ENCODE peak calls at places on chromosomes 4 and X, in five cellular contexts. F is body of pancreas; Y is breast epithelium; H is naive thymus-derived CD4-positive, alpha-beta T cell; N is cardiac muscle cell. L is an unnamed sample.

GRCh38 chr4:58510652-58511051 is 1400.5 kb upstream of the IGFBP7 start:
- DNase-seq in N (no peak), Y (no peak), H (no peak), F (no peak), L (no peak)

GRCh38 chr4:88440146-88440545 is 16.8 kb upstream of the HERC5 start:
- DNase-seq in H (no peak), N (no peak), Y (no peak), F (no peak), L (peak; percentile 56)

GRCh38 chrX:15814811-15815210 is 24.5 kb downstream of the ZRSR2 start:
- DNase-seq in F (no peak), N (no peak), H (no peak), Y (no peak), L (no peak)

GRCh38 chr4:6226506-6226905 is 26.2 kb upstream of the JAKMIP1 start:
- DNase-seq in F (no peak), N (no peak), Y (no peak), H (no peak), L (no peak)

GRCh38 chrX:65941775-65942174 is 98.1 kb downstream of the VSIG4 start:
- DNase-seq in H (no peak), N (no peak), Y (no peak), F (no peak), L (no peak)

GRCh38 chr4:123363729-123364128 is 32.9 kb upstream of the SPRY1 start:
- DNase-seq in F (no peak), N (no peak), Y (no peak), H (no peak), L (no peak)

GRCh38 chrX:259692-260355 is 21.4 kb upstream of the PLCXD1 start:
- DNase-seq in H (no peak), F (no peak), Y (peak; percentile 13), N (no peak), L (no peak)

GRCh38 chr4:169314906-169315305 is 44.1 kb upstream of the SH3RF1 start:
- DNase-seq in H (no peak), Y (peak; percentile 43), F (peak; percentile 92), N (peak; percentile 58), L (peak; percentile 32)

GRCh38 chr4:16029329-16029728 is 54.5 kb downstream of the PROM1 start:
- DNase-seq in Y (no peak), H (no peak), N (peak; percentile 49), F (no peak), L (no peak)

GRCh38 chrX:48558270-48558669 is 16.0 kb upstream of the RBM3 start:
- DNase-seq in H (no peak), F (no peak), N (no peak), Y (no peak), L (no peak)

GRCh38 chr4:72858328-72858727 is 211.2 kb downstream of the COX18 start:
- DNase-seq in N (no peak), Y (no peak), H (no peak), F (no peak), L (no peak)

GRCh38 chr4:72860766-72861165 is 208.8 kb downstream of the COX18 start:
- DNase-seq in Y (no peak), H (no peak), F (no peak), N (no peak), L (no peak)

GRCh38 chr4:72857216-72857615 is 212.3 kb downstream of the COX18 start:
- DNase-seq in H (no peak), N (no peak), Y (no peak), F (no peak), L (no peak)

DNA sequence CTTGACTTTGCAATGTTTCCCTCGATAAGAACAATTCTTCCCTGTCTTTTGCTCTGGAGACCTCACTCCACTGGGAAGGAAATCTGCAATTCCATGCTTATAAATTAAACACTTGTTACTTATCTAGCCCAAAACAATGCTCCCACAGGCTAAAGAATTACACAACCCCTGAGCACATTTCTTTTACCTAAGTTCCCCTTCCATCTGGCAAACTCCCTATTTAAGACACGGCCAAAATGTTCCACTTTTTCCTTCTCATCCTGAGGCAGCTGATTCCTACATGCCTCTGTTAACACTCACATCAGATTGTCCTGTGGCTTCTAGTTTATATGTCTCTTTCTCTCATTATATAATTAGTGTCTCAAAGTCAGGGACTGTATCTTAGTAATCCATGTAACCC is 211.7 kb downstream of the COX18 start:
- DNase-seq in F (no peak), Y (no peak), N (no peak), H (no peak), L (no peak)
- H3K4me3 ChIP-seq in F (no peak overlapping the region), Y (no peak overlapping the region), N (no peak overlapping the region), H (no peak overlapping the region), L (no peak overlapping the region)

DNA sequence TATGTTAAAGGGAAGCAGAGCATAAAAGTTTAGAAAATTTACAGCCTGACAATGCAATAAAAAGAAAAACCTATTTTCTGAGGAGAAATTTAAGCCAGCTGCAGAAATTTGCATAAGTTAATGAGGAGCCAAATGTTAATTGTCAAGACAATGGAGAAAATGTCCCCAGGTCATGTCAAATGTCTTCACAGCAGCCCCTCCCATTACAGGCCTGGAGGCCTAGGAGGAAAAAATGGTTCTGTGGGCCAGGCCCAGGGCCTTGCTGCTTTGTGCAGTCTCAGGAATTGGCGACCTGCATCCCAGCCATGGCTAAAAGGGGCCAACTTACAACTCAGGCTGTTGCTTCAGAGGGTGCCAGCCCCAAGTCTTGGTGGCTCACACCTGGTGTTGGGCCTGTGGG is 275.4 kb upstream of the RPS6KA3 start:
- DNase-seq in Y (no peak), F (no peak), N (no peak), H (no peak), L (no peak)
- H3K4me1 ChIP-seq in Y (no peaks in the 10 kb centered on the region), F (no peaks in the 10 kb centered on the region), N (no peaks in the 10 kb centered on the region), H (no peaks in the 10 kb centered on the region), L (no peaks in the 10 kb centered on the region)

DNA sequence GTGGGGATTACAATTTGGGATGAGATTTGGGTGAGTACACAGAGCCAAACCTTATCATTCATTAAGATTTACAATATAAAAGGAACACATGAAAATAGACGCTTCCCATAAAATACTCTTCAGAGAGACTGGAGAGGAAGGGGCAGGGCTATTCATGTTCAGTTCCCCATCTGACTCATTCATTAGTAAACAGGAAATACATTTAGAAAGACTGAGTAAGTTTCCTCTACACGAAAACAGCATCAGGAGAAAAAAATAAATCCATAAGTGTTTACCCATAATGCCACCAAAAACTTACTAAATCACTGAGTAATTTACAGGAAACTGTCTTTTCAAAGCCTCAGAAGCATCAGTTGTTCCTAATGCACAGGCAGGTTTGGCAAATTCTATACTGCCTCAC is 255.4 kb upstream of the CXorf51A start:
- DNase-seq in F (no peak), H (no peak), Y (no peak), N (no peak), L (no peak)
- H3K27me3 ChIP-seq in F (no peaks in the 10 kb centered on the region), H (no peaks in the 10 kb centered on the region), Y (no peaks in the 10 kb centered on the region), N (no peaks in the 10 kb centered on the region), L (no peaks in the 10 kb centered on the region)

DNA sequence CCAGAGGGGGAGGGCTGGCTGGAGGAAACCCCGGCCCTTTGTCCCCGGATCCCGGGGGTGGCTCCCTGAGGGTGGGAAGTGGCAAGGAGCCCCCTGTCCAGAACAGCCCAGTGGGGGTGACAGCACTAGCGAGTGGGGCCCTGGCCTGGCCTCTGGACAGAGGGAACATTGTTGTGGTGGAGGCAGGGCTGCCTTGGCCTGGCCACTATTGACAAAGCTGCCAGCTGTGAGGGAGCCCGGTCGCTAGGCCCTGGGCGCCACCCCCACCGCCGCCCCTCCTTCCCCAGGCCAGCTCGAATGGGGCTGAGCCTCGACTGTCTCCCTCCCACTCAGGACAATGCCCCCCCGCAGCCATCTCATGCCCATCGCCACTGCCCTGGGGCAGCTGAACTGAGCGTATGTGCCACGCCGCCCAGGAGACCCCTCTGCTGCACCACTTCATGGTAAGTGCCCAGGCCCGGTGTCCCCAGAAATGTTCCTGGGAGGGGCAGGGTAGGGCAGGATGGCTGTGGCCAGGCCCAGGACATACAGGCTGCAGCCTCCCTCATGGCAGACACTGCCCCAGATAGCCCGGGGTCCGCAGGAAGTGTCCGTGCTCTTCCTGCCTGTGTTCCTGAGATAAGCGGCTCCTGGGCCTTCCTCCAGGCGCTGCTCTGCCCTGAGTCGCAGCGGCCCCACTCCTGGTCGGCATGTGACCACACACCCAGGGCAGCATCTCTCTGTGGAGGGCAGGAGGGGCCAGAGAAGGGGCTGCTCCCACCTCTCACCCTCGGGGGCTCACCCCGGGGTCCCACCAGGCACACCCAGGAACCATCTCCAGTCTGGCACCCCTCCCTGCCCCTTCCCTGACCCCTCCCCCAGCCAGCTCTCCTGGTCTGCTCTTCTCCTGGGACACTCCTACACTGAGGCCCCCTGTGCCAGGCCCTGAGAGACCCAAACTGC is 1.4 kb downstream of the PLXNB3 start:
- DNase-seq in H (no peak), Y (no peak), N (no peak), F (peak; percentile 35), L (no peak)
- H3K4me3 ChIP-seq in H (no peak overlapping the region), Y (peak overlapping the region; percentile 40), N (no peak overlapping the region), F (no peak overlapping the region), L (no peak overlapping the region)

GRCh38 chr4:109434793-109435080 is 1.1 kb downstream of the SEC24B start:
- DNase-seq in H (no peak), F (no peak), Y (no peak), N (no peak), L (no peak)

GRCh38 chr4:109434007-109434792 is 585 bp downstream of the SEC24B start:
- DNase-seq in Y (no peak), F (peak; percentile 41), N (peak; percentile 60), H (peak; percentile 27), L (peak; percentile 48)

GRCh38 chr4:109435635-109436034 is 2.0 kb downstream of the SEC24B start:
- DNase-seq in N (no peak), F (no peak), Y (no peak), H (no peak), L (no peak)

GRCh38 chr4:109433281-109434006 is at the start of gene SEC24B:
- DNase-seq in Y (peak; percentile 77), N (peak; percentile 88), F (peak; percentile 87), H (peak; percentile 91), L (peak; percentile 93)

GRCh38 chr4:109436504-109436903 is 2.9 kb downstream of the SEC24B start:
- DNase-seq in Y (no peak), N (no peak), F (no peak), H (no peak), L (no peak)
- H3K4me1 ChIP-seq in Y (peaks cover 19% of the 10 kb centered on the region), N (peaks cover 29% of the 10 kb centered on the region), F (peaks cover 52% of the 10 kb centered on the region), H (peaks cover 11% of the 10 kb centered on the region), L (peaks cover 39% of the 10 kb centered on the region)

GRCh38 chr4:173516621-173517612 is 13.1 kb downstream of the HAND2 start:
- DNase-seq in N (peak; percentile 66), Y (no peak), H (no peak), F (no peak), L (no peak)

GRCh38 chr4:173520921-173521473 is 9.0 kb downstream of the HAND2 start:
- DNase-seq in Y (no peak), N (peak; percentile 29), H (no peak), F (no peak), L (no peak)

GRCh38 chr4:173519130-173520101 is 10.6 kb downstream of the HAND2 start:
- DNase-seq in N (peak; percentile 89), Y (no peak), F (no peak), H (no peak), L (no peak)

GRCh38 chr4:173517781-173518371 is 12.2 kb downstream of the HAND2 start:
- DNase-seq in F (no peak), Y (no peak), H (no peak), N (peak; percentile 87), L (no peak)

DNA sequence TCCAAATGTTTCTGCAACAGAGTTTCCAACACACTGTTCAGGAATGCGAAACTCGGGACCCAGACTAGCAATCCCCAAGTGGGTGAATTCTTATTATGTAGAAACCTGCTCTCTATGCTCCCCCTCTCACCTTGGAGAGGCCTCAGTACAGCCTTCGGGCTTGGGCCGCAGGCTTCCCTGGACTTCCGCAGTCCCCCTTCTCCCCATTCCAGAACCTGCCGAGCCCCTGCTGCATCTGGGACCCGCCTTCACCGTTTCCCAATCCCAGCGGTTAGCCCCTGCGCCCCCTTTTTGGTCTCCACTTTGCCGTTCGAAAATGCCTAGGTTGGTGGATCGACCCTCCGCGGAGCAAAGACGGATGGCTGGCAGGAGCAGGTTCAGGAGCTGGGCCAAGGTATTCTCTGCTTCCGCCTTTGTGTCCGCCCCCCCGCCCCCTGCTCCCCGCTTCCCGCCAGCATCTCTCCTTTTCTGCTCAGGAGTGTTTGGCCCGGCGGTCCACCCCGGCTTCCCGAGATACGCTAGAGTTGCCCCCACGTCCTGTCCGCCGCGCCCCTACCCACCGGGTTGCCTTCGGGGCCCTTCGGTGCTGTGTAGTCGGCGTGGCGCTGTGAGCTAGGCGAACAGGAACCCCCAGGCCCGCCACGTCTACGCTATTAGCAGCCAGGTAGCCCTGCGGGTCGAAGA is 11.5 kb downstream of the HAND2 start:
- DNase-seq in F (no peak), H (no peak), N (peak; percentile 55), Y (no peak), L (no peak)
- H3K27me3 ChIP-seq in F (peaks cover 10% of the 10 kb centered on the region), H (peaks cover 55% of the 10 kb centered on the region), N (peaks cover 14% of the 10 kb centered on the region), Y (no peaks in the 10 kb centered on the region), L (peaks cover 19% of the 10 kb centered on the region)

L was measured in HAP-1.